ENCODE peak calls at places on chromosomes 6 and 20, in nine cellular contexts. One of them, this sample, is unnamed.

GRCh38 chr6:56246941-56247653 is at the start of gene COL21A1:
- DNase-seq in CD8-positive, alpha-beta T cell: no peak
- DNase-seq in NB4: no peak
- DNase-seq in heart left ventricle: peak
- DNase-seq in NCI-H446: no peak
- DNase-seq in NCI-H2171: no peak
- DNase-seq in activated naive CD8-positive, alpha-beta T cell treated with anti-CD3 and anti-CD28 coated beads, Interleukin-2, amount 50 U/mL, for 24 hours: no peak
- DNase-seq in HTR-8/SVneo: peak
- DNase-seq in sciatic nerve: peak
- DNase-seq in this sample: no peak

GRCh38 chr6:14700202-14700601 is 545.7 kb upstream of the JARID2 start:
- DNase-seq in CD8-positive, alpha-beta T cell: no peak
- DNase-seq in NB4: no peak
- DNase-seq in heart left ventricle: no peak
- DNase-seq in NCI-H446: no peak
- DNase-seq in NCI-H2171: no peak
- DNase-seq in activated naive CD8-positive, alpha-beta T cell treated with anti-CD3 and anti-CD28 coated beads, Interleukin-2, amount 50 U/mL, for 24 hours: no peak
- DNase-seq in HTR-8/SVneo: no peak
- DNase-seq in sciatic nerve: no peak
- DNase-seq in this sample: no peak

GRCh38 chr6:52389264-52389625 is 27.3 kb downstream of the PAQR8 start:
- DNase-seq in CD8-positive, alpha-beta T cell: no peak
- DNase-seq in NB4: peak
- DNase-seq in heart left ventricle: no peak
- DNase-seq in NCI-H446: no peak
- DNase-seq in NCI-H2171: no peak
- DNase-seq in activated naive CD8-positive, alpha-beta T cell treated with anti-CD3 and anti-CD28 coated beads, Interleukin-2, amount 50 U/mL, for 24 hours: no peak
- DNase-seq in HTR-8/SVneo: no peak
- DNase-seq in sciatic nerve: no peak
- DNase-seq in this sample: no peak

GRCh38 chr6:35165630-35166071 is 24.5 kb upstream of the TCP11 start:
- DNase-seq in CD8-positive, alpha-beta T cell: no peak
- DNase-seq in NB4: no peak
- DNase-seq in heart left ventricle: no peak
- DNase-seq in NCI-H446: no peak
- DNase-seq in NCI-H2171: no peak
- DNase-seq in activated naive CD8-positive, alpha-beta T cell treated with anti-CD3 and anti-CD28 coated beads, Interleukin-2, amount 50 U/mL, for 24 hours: no peak
- DNase-seq in HTR-8/SVneo: no peak
- DNase-seq in sciatic nerve: no peak
- DNase-seq in this sample: no peak

GRCh38 chr6:97059473-97059872 is 134.9 kb downstream of the KLHL32 start:
- DNase-seq in CD8-positive, alpha-beta T cell: no peak
- DNase-seq in NB4: peak
- DNase-seq in heart left ventricle: no peak
- DNase-seq in NCI-H446: peak
- DNase-seq in NCI-H2171: no peak
- DNase-seq in activated naive CD8-positive, alpha-beta T cell treated with anti-CD3 and anti-CD28 coated beads, Interleukin-2, amount 50 U/mL, for 24 hours: no peak
- DNase-seq in HTR-8/SVneo: peak
- DNase-seq in sciatic nerve: no peak
- DNase-seq in this sample: peak

GRCh38 chr6:100695445-100695844 is 185.7 kb downstream of the ASCC3 start:
- DNase-seq in CD8-positive, alpha-beta T cell: no peak
- DNase-seq in NB4: no peak
- DNase-seq in heart left ventricle: no peak
- DNase-seq in NCI-H446: no peak
- DNase-seq in NCI-H2171: no peak
- DNase-seq in activated naive CD8-positive, alpha-beta T cell treated with anti-CD3 and anti-CD28 coated beads, Interleukin-2, amount 50 U/mL, for 24 hours: no peak
- DNase-seq in HTR-8/SVneo: no peak
- DNase-seq in sciatic nerve: no peak
- DNase-seq in this sample: no peak

GRCh38 chr6:138237463-138237862 is 19.2 kb upstream of the PBOV1 start:
- DNase-seq in CD8-positive, alpha-beta T cell: no peak
- DNase-seq in NB4: no peak
- DNase-seq in heart left ventricle: no peak
- DNase-seq in NCI-H446: no peak
- DNase-seq in NCI-H2171: no peak
- DNase-seq in activated naive CD8-positive, alpha-beta T cell treated with anti-CD3 and anti-CD28 coated beads, Interleukin-2, amount 50 U/mL, for 24 hours: no peak
- DNase-seq in HTR-8/SVneo: no peak
- DNase-seq in sciatic nerve: no peak
- DNase-seq in this sample: no peak

GRCh38 chr6:2738373-2738979 is 12.2 kb downstream of the MYLK4 start:
- DNase-seq in CD8-positive, alpha-beta T cell: peak
- DNase-seq in NB4: peak
- DNase-seq in heart left ventricle: no peak
- DNase-seq in NCI-H446: peak
- DNase-seq in NCI-H2171: peak
- DNase-seq in activated naive CD8-positive, alpha-beta T cell treated with anti-CD3 and anti-CD28 coated beads, Interleukin-2, amount 50 U/mL, for 24 hours: peak
- DNase-seq in HTR-8/SVneo: peak
- DNase-seq in sciatic nerve: no peak
- DNase-seq in this sample: peak

GRCh38 chr6:151497935-151498726 is 4.3 kb downstream of the CCDC170 start:
- DNase-seq in CD8-positive, alpha-beta T cell: no peak
- DNase-seq in NB4: peak
- DNase-seq in heart left ventricle: no peak
- DNase-seq in NCI-H446: no peak
- DNase-seq in NCI-H2171: no peak
- DNase-seq in activated naive CD8-positive, alpha-beta T cell treated with anti-CD3 and anti-CD28 coated beads, Interleukin-2, amount 50 U/mL, for 24 hours: no peak
- DNase-seq in HTR-8/SVneo: no peak
- DNase-seq in sciatic nerve: no peak
- DNase-seq in this sample: peak

GRCh38 chr6:16273266-16273665 is 34.9 kb downstream of the GMPR start:
- DNase-seq in CD8-positive, alpha-beta T cell: no peak
- DNase-seq in NB4: no peak
- DNase-seq in heart left ventricle: no peak
- DNase-seq in NCI-H446: peak
- DNase-seq in NCI-H2171: no peak
- DNase-seq in activated naive CD8-positive, alpha-beta T cell treated with anti-CD3 and anti-CD28 coated beads, Interleukin-2, amount 50 U/mL, for 24 hours: no peak
- DNase-seq in HTR-8/SVneo: no peak
- DNase-seq in sciatic nerve: no peak
- DNase-seq in this sample: no peak

GRCh38 chr6:111715321-111715720 is 109.6 kb upstream of the TRAF3IP2 start:
- DNase-seq in CD8-positive, alpha-beta T cell: no peak
- DNase-seq in NB4: no peak
- DNase-seq in heart left ventricle: no peak
- DNase-seq in NCI-H446: peak
- DNase-seq in NCI-H2171: no peak
- DNase-seq in activated naive CD8-positive, alpha-beta T cell treated with anti-CD3 and anti-CD28 coated beads, Interleukin-2, amount 50 U/mL, for 24 hours: no peak
- DNase-seq in HTR-8/SVneo: no peak
- DNase-seq in sciatic nerve: no peak
- DNase-seq in this sample: no peak

GRCh38 chr20:45456632-45457031 is 12.9 kb upstream of the WFDC2 start:
- DNase-seq in CD8-positive, alpha-beta T cell: no peak
- DNase-seq in NB4: peak
- DNase-seq in heart left ventricle: no peak
- DNase-seq in NCI-H446: no peak
- DNase-seq in NCI-H2171: no peak
- DNase-seq in activated naive CD8-positive, alpha-beta T cell treated with anti-CD3 and anti-CD28 coated beads, Interleukin-2, amount 50 U/mL, for 24 hours: peak
- DNase-seq in HTR-8/SVneo: no peak
- DNase-seq in sciatic nerve: no peak
- DNase-seq in this sample: no peak

GRCh38 chr6:159095561-159096095 is 50.8 kb upstream of the TAGAP start:
- DNase-seq in CD8-positive, alpha-beta T cell: no peak
- DNase-seq in NB4: no peak
- DNase-seq in heart left ventricle: no peak
- DNase-seq in NCI-H446: no peak
- DNase-seq in NCI-H2171: no peak
- DNase-seq in activated naive CD8-positive, alpha-beta T cell treated with anti-CD3 and anti-CD28 coated beads, Interleukin-2, amount 50 U/mL, for 24 hours: no peak
- DNase-seq in HTR-8/SVneo: no peak
- DNase-seq in sciatic nerve: no peak
- DNase-seq in this sample: no peak

GRCh38 chr6:113821445-113821844 is 35.7 kb upstream of the MARCKS start:
- DNase-seq in CD8-positive, alpha-beta T cell: no peak
- DNase-seq in NB4: no peak
- DNase-seq in heart left ventricle: no peak
- DNase-seq in NCI-H446: no peak
- DNase-seq in NCI-H2171: no peak
- DNase-seq in activated naive CD8-positive, alpha-beta T cell treated with anti-CD3 and anti-CD28 coated beads, Interleukin-2, amount 50 U/mL, for 24 hours: no peak
- DNase-seq in HTR-8/SVneo: no peak
- DNase-seq in sciatic nerve: no peak
- DNase-seq in this sample: no peak

GRCh38 chr6:163777379-163777686 is 362.8 kb downstream of the QKI start:
- DNase-seq in CD8-positive, alpha-beta T cell: no peak
- DNase-seq in NB4: no peak
- DNase-seq in heart left ventricle: no peak
- DNase-seq in NCI-H446: no peak
- DNase-seq in NCI-H2171: no peak
- DNase-seq in activated naive CD8-positive, alpha-beta T cell treated with anti-CD3 and anti-CD28 coated beads, Interleukin-2, amount 50 U/mL, for 24 hours: no peak
- DNase-seq in HTR-8/SVneo: no peak
- DNase-seq in sciatic nerve: no peak
- DNase-seq in this sample: no peak

GRCh38 chr20:48658505-48658904 is 169.3 kb downstream of the PREX1 start:
- DNase-seq in CD8-positive, alpha-beta T cell: no peak
- DNase-seq in NB4: no peak
- DNase-seq in heart left ventricle: no peak
- DNase-seq in NCI-H446: no peak
- DNase-seq in NCI-H2171: no peak
- DNase-seq in activated naive CD8-positive, alpha-beta T cell treated with anti-CD3 and anti-CD28 coated beads, Interleukin-2, amount 50 U/mL, for 24 hours: no peak
- DNase-seq in HTR-8/SVneo: no peak
- DNase-seq in sciatic nerve: no peak
- DNase-seq in this sample: no peak

GRCh38 chr6:106534564-106534982 is 94.7 kb downstream of the RTN4IP1 start:
- DNase-seq in CD8-positive, alpha-beta T cell: no peak
- DNase-seq in NB4: no peak
- DNase-seq in heart left ventricle: no peak
- DNase-seq in NCI-H446: no peak
- DNase-seq in NCI-H2171: no peak
- DNase-seq in activated naive CD8-positive, alpha-beta T cell treated with anti-CD3 and anti-CD28 coated beads, Interleukin-2, amount 50 U/mL, for 24 hours: peak
- DNase-seq in HTR-8/SVneo: no peak
- DNase-seq in sciatic nerve: no peak
- DNase-seq in this sample: peak

GRCh38 chr6:13431861-13432465 is 55.4 kb downstream of the GFOD1 start:
- DNase-seq in CD8-positive, alpha-beta T cell: no peak
- DNase-seq in NB4: peak
- DNase-seq in heart left ventricle: no peak
- DNase-seq in NCI-H446: no peak
- DNase-seq in NCI-H2171: no peak
- DNase-seq in activated naive CD8-positive, alpha-beta T cell treated with anti-CD3 and anti-CD28 coated beads, Interleukin-2, amount 50 U/mL, for 24 hours: no peak
- DNase-seq in HTR-8/SVneo: peak
- DNase-seq in sciatic nerve: no peak
- DNase-seq in this sample: no peak

GRCh38 chr20:38542994-38543906 is 37.7 kb upstream of the ADIG start:
- DNase-seq in CD8-positive, alpha-beta T cell: no peak
- DNase-seq in NB4: no peak
- DNase-seq in heart left ventricle: no peak
- DNase-seq in NCI-H446: no peak
- DNase-seq in NCI-H2171: no peak
- DNase-seq in activated naive CD8-positive, alpha-beta T cell treated with anti-CD3 and anti-CD28 coated beads, Interleukin-2, amount 50 U/mL, for 24 hours: no peak
- DNase-seq in HTR-8/SVneo: no peak
- DNase-seq in sciatic nerve: no peak
- DNase-seq in this sample: no peak